ENCODE peak calls at places on chromosomes 4 and X, in five cellular contexts. L is left ventricle myocardium inferior, D is cardiac muscle cell, Q is adrenal gland, E is PC-9. V is an unnamed sample. For H3K4me1 and H3K27me3, the result is how much of the 10 kb centered on the place peaks cover.

GRCh38 chrX:152817082-152817744 is 13.3 kb downstream of the CETN2 start:
- DNase-seq in L (no peak), D (peak), Q (no peak), E (peak), V (no peak)

GRCh38 chrX:9349572-9350259 is 115.1 kb upstream of the TBL1X start:
- DNase-seq in L (no peak), D (no peak), Q (no peak), E (no peak), V (no peak)

GRCh38 chrX:153739754-153740486 is 15.3 kb downstream of the ABCD1 start:
- DNase-seq in L (no peak), D (no peak), Q (no peak), E (no peak), V (no peak)

GRCh38 chr4:20251061-20251795 is 477 bp upstream of the SLIT2 start:
- DNase-seq in L (no peak), D (peak), Q (no peak), E (no peak), V (no peak)

GRCh38 chr4:96073446-96073845 is 233.6 kb downstream of the PDHA2 start:
- DNase-seq in L (no peak), D (no peak), Q (no peak), E (no peak), V (no peak)

GRCh38 chr4:99038213-99038612 is 42.7 kb downstream of the METAP1 start:
- DNase-seq in L (no peak), D (no peak), Q (no peak), E (no peak), V (no peak)

GRCh38 chrX:55908685-55909212 is 191.2 kb downstream of the RRAGB start:
- DNase-seq in L (no peak), D (peak), Q (no peak), E (peak), V (no peak)

GRCh38 chrX:20685652-20686051 is 418.9 kb upstream of the RPS6KA3 start:
- DNase-seq in L (no peak), D (no peak), Q (no peak), E (no peak), V (no peak)

GRCh38 chrX:96436105-96436504 is 248.5 kb upstream of the DIAPH2 start:
- DNase-seq in L (no peak), D (peak), Q (no peak), E (no peak), V (no peak)

GRCh38 chrX:95885074-95885473 is 799.6 kb upstream of the DIAPH2 start:
- DNase-seq in L (no peak), D (peak), Q (no peak), E (no peak), V (peak)

GRCh38 chr4:134027931-134028330 is 173.7 kb downstream of the PABPC4L start:
- DNase-seq in L (no peak), D (peak), Q (peak), E (peak), V (no peak)

GRCh38 chr4:74932832-74933561 is at the start of gene PARM1:
- DNase-seq in L (peak), D (peak), Q (peak), E (peak), V (peak)

GRCh38 chr4:83011779-83012630 is 1.4 kb upstream of the LIN54 start:
- DNase-seq in L (peak), D (no peak), Q (peak), E (peak), V (peak)

GRCh38 chr4:87851955-87852354 is 19.2 kb downstream of the MEPE start:
- DNase-seq in L (no peak), D (no peak), Q (no peak), E (no peak), V (no peak)

GRCh38 chr4:183291070-183291469 is 29.0 kb downstream of the CLDN22 start:
- DNase-seq in L (no peak), D (no peak), Q (no peak), E (no peak), V (no peak)

GRCh38 chr4:127182687-127183086 is 450.1 kb upstream of the INTU start:
- DNase-seq in L (no peak), D (no peak), Q (no peak), E (no peak), V (no peak)

GRCh38 chr4:48065587-48066052 is 49.0 kb downstream of the NIPAL1 start:
- DNase-seq in L (no peak), D (no peak), Q (no peak), E (no peak), V (no peak)

GRCh38 chr4:173056708-173057107 is 111.9 kb upstream of the GALNT7 start:
- DNase-seq in L (no peak), D (no peak), Q (no peak), E (no peak), V (no peak)

GRCh38 chr4:160514126-160514525 is 1411.2 kb downstream of the RAPGEF2 start:
- DNase-seq in L (no peak), D (no peak), Q (no peak), E (no peak), V (no peak)

GRCh38 chrX:48711162-48711928 is 14.8 kb downstream of the SUV39H1 start:
- DNase-seq in L (no peak), D (no peak), Q (no peak), E (no peak), V (no peak)

GRCh38 chrX:150229481-150229880 is 133.6 kb upstream of the MAMLD1 start:
- DNase-seq in L (no peak), D (no peak), Q (no peak), E (no peak), V (no peak)
- H3K4me1 ChIP-seq in L (under half), D (under half), Q (under half), E (under half), V (under half)

DNA sequence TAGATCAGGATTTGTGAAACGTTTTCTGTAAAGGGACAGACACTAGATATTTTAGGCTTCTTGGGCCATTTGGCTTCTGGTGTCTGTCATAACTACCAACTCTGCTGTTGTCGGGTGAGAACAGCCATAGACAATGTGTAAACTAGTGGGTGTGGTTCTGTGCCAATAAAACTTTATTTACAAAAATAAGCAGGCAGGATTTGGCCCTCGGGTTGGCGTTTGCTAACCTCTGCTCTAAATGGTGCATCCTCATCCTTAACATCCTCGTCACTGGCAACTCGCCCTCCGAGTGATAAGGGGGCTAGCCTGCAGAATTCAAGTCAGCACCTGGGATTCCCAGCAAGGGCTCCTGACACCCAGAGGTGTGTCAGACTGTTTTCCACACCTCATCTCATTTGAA is 105.8 kb upstream of the MSX1 start:
- DNase-seq in L (no peak), D (no peak), Q (no peak), E (no peak), V (no peak)
- H3K27me3 ChIP-seq in L (half or more), D (under half), Q (under half), E (under half), V (under half)

DNA sequence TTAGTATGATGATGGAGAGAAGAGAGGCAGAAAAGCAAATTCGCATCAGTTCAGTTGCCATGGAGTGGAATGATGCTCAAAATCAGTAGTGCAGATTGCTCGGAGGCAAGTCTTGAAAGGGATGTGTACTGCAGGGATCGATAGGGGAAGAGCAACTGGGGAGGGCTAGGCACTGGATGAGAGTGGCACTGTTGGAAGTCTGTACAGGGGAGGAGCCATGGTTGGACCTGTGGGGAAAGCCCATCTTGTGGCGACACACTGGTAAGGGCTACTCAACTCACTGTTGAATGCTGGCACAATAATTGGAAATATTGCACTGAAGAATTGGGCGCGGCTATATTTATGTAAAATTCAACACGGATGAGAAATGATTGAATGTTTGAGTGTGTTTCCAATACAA is 1.2 kb downstream of the RAB9B start:
- DNase-seq in L (no peak), D (no peak), Q (no peak), E (no peak), V (no peak)
- H3K4me1 ChIP-seq in L (under half), D (under half), Q (under half), E (under half), V (under half)

GRCh38 chrX:94288972-94289371 is 615.0 kb downstream of the FAM133A start:
- DNase-seq in L (no peak), D (no peak), Q (no peak), E (no peak), V (no peak)
- H3K27me3 ChIP-seq in L (under half), D (under half), Q (under half), E (under half), V (under half)

DNA sequence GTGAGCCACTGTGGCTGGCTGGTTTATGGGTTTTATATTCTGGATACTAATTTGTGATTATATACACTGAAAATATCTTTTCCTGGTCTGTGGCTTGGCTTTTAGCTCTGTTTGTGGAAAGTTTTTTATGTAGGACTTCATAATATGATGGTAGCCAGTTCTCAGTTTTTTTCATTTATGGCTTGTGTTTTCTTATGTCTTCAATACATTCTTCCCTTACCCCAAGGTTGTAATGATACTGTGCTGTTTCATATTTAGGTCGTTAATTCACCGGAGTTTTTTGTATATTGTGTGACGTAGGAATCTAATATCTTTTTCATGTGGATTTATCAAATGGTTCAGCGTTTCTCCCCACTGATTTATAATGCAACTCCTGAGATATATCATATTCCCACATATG is 6.6 kb downstream of the ZFX start:
- DNase-seq in L (no peak), D (no peak), Q (no peak), E (no peak), V (no peak)
- H3K4me1 ChIP-seq in L (half or more), D (under half), Q (half or more), E (under half), V (half or more)

DNA sequence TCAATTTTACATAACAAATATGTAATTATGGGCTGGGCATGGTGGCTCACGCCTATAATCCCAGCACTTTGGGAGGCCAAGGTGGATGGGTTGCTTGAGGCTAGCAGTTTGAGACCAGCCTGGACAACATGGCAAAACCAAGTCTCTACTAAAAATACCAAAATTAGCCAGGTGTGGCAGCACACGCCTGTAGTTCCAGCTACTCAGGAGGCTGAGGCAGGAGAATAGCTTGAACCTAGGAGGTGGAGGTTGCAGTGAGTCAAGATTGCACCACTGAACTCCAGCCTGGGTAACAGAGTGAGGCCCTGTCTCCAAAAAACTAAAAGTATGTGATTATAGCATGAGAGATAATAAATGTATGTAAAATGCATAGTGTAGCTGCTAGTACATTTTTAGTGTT is 229.0 kb downstream of the PPARGC1A start:
- DNase-seq in L (no peak), D (no peak), Q (no peak), E (no peak), V (no peak)
- H3K27me3 ChIP-seq in L (under half), D (under half), Q (under half), E (under half), V (under half)

DNA sequence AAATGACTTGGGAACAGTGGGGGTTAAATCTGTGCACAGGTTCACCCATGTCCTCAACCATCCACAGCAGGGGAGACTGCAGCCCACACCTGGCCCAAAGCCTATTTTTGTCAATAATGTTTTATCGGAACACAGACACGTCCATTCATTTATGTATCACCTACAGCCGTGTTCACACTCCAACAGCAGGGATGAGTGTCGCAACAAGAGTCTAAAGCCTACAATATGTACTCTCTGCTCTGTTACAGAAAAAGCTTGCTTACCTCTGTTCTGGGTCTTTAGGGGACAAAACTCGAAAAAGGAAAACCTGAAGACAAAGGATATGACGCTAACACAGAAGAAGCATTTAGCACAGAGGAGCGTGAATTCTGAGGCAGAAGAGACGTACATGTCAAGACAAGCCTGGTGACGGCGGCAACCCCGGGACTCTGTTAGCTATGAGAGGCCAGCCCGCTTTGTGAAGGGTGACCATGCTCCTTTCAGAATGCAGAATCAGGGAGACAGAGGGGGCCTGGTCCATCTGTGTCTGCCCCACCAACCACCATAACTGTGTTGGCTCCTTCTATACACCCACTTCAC is 45.5 kb downstream of the AFAP1 start:
- DNase-seq in L (no peak), D (no peak), Q (no peak), E (no peak), V (no peak)
- H3K4me1 ChIP-seq in L (under half), D (under half), Q (under half), E (under half), V (under half)

DNA sequence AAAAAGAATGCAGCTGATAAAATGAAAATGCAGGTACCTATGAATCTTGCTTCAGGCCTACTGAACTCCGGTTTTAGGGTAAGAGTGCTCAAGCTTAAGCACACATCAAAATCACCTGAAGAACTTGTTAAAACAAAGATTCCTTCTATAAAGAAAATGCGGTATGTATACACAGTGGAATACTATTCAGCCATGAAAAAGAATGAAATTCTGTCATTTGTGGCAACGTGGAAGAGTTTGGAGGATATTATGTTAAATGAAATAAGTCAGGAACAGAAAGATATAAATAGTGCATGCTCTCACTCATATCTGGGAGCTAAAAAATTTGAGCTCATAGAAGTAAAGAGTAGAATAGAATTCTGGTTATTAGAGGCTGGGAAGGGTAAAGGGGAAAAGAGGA is 14.0 kb upstream of the CHM start:
- DNase-seq in L (no peak), D (no peak), Q (no peak), E (no peak), V (no peak)
- H3K27me3 ChIP-seq in L (under half), D (under half), Q (under half), E (under half), V (under half)

GRCh38 chr4:185213341-185213740 is 3.9 kb downstream of the SNX25 start:
- DNase-seq in L (no peak), D (no peak), Q (no peak), E (no peak), V (no peak)
- H3K4me1 ChIP-seq in L (half or more), D (under half), Q (under half), E (under half), V (under half)